ENCODE peak calls at places on chromosome 9, in four cellular contexts. D is cardiac muscle cell, Z is endothelial cell of umbilical vein, G is Calu3. M is an unnamed sample.

GRCh38 chr9:37952731-37953130 is 48.8 kb upstream of the SLC25A51 start:
- DNase-seq in Z (no peak), D (peak), G (no peak), M (no peak)

GRCh38 chr9:138053321-138053868 is 175.8 kb downstream of the CACNA1B start:
- DNase-seq in D (no peak), Z (no peak), G (no peak), M (no peak)

GRCh38 chr9:117444466-117444865 is 29.6 kb upstream of the ASTN2 start:
- DNase-seq in G (no peak), D (no peak), Z (no peak), M (no peak)

GRCh38 chr9:131094622-131095021 is 1.7 kb upstream of the AIF1L start:
- DNase-seq in Z (no peak), G (no peak), D (peak), M (no peak)

GRCh38 chr9:96522371-96522770 is 72.4 kb downstream of the HABP4 start:
- DNase-seq in D (no peak), G (no peak), Z (no peak), M (no peak)

GRCh38 chr9:20407013-20407412 is 215.3 kb downstream of the MLLT3 start:
- DNase-seq in G (no peak), D (no peak), Z (no peak), M (no peak)

GRCh38 chr9:137429974-137430722 is 7.0 kb downstream of the NOXA1 start:
- DNase-seq in D (no peak), G (no peak), Z (no peak), M (peak)

GRCh38 chr9:105637787-105638395 is 24.4 kb upstream of the TAL2 start:
- DNase-seq in D (peak), G (no peak), Z (no peak), M (no peak)

GRCh38 chr9:11269036-11269435 is 656.2 kb upstream of the PTPRD start:
- DNase-seq in D (no peak), Z (no peak), G (no peak), M (no peak)

GRCh38 chr9:127185931-127186781 is 63.7 kb upstream of the ANGPTL2 start:
- DNase-seq in G (no peak), D (peak), Z (peak), M (no peak)

GRCh38 chr9:133950206-133950915 is 41.8 kb downstream of the VAV2 start:
- DNase-seq in Z (no peak), D (peak), G (no peak), M (peak)

GRCh38 chr9:107976767-107977166 is 487.2 kb upstream of the KLF4 start:
- DNase-seq in D (peak), Z (no peak), G (no peak), M (no peak)

GRCh38 chr9:97468658-97469448 is 32.6 kb upstream of the TMOD1 start:
- DNase-seq in D (peak), G (peak), Z (peak), M (peak)

DNA sequence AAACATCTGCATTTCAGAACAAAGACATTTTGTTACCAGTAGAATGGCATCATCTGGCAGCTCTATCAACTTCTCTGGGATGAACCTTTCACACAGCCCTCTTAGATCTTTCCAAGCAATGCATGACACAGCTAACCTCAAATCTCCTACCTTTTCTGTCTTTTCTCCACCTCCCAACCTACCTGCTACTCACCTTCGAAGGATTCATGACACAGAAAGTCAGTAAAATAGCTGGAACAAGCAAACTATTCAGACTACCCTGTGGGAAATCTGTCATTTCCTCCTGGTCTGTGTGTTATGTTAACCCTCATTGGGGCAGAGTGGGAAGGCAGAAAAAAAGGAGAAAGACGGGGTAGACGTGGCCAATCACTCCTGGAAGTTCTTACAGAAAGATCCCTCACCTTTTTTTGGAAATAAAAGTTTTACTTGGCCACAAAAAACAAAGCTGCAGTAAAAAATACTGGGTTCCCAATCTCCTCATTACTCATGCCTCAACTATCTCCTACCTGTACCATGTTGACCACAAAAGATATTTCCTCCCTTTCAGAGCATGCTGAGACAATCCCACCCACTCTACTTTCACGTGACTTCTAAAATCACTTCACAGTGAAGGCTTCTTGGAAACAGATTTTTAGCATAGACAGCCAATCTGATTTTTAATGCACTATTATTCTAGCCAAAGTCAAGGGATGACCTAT is 362.1 kb upstream of the RFX3 start:
- DNase-seq in G (no peak), Z (no peak), D (no peak), M (no peak)
- TF ChIP-seq CTCF in G (no peak), Z (no peak), D (no peak), M (no peak)

GRCh38 chr9:77793909-77794308 is 145.8 kb upstream of the GNA14 start:
- DNase-seq in Z (peak), G (no peak), D (peak), M (no peak)
- TF ChIP-seq CTCF in Z (no peak), G (no peak), D (no peak), M (no peak)

GRCh38 chr9:136254381-136255165 is 9.0 kb upstream of the QSOX2 start:
- DNase-seq in G (no peak), D (peak), Z (no peak), M (no peak)

GRCh38 chr9:136252281-136252680 is 6.7 kb upstream of the QSOX2 start:
- DNase-seq in Z (no peak), G (no peak), D (no peak), M (no peak)

GRCh38 chr9:136251264-136252115 is 5.9 kb upstream of the QSOX2 start:
- DNase-seq in G (no peak), Z (no peak), D (no peak), M (no peak)

GRCh38 chr9:136253246-136254130 is 7.9 kb upstream of the QSOX2 start:
- DNase-seq in Z (no peak), G (no peak), D (no peak), M (no peak)

GRCh38 chr9:136252846-136253245 is 7.2 kb upstream of the QSOX2 start:
- DNase-seq in D (no peak), G (no peak), Z (no peak), M (no peak)
- TF ChIP-seq CTCF in D (no peak), G (no peak), Z (no peak), M (no peak)

GRCh38 chr9:311837-312236 is 97.2 kb downstream of the DOCK8 start:
- DNase-seq in D (no peak), Z (no peak), G (no peak), M (no peak)

GRCh38 chr9:312596-313320 is 98.1 kb downstream of the DOCK8 start:
- DNase-seq in Z (no peak), D (no peak), G (no peak), M (no peak)

GRCh38 chr9:318646-319045 is 104.0 kb downstream of the DOCK8 start:
- DNase-seq in G (no peak), Z (no peak), D (no peak), M (no peak)

GRCh38 chr9:316382-316965 is 101.8 kb downstream of the DOCK8 start:
- DNase-seq in Z (peak), D (peak), G (no peak), M (no peak)
- TF ChIP-seq CTCF in Z (no peak), D (no peak), G (no peak), M (no peak)

GRCh38 chr9:135582541-135582940 is 21.0 kb downstream of the PAEP start:
- DNase-seq in G (no peak), D (no peak), Z (no peak), M (no peak)
- TF ChIP-seq CTCF in G (no peak), D (no peak), Z (no peak), M (no peak)

GRCh38 chr9:23698161-23698560 is 127.9 kb downstream of the ELAVL2 start:
- DNase-seq in Z (no peak), D (no peak), G (no peak), M (no peak)

GRCh38 chr9:23695572-23695971 is 130.5 kb downstream of the ELAVL2 start:
- DNase-seq in D (no peak), G (no peak), Z (no peak), M (no peak)

GRCh38 chr9:23693374-23693773 is 132.7 kb downstream of the ELAVL2 start:
- DNase-seq in D (no peak), G (no peak), Z (no peak), M (no peak)
- TF ChIP-seq CTCF in D (no peak), G (no peak), Z (no peak), M (no peak)

DNA sequence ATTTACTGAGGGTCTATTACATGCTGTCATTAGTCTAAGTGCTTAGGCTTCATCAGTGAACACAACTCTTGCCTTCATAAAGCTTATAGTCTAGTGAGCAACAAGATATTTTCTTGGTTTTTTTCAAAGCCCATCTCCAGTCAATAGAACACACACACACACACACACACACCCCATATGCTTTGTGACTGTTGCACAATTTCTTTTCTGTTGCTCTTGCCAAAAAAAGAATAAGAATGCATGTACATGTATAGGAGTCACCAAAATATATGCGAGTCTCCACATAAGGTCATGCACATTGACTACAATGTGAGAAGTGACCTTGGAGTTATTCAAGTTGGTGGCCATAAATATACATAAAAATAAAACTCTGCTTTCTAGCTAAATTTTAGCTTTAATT is 351.5 kb upstream of the TLE4 start:
- DNase-seq in D (peak), Z (no peak), G (no peak), M (no peak)
- TF ChIP-seq CTCF in D (no peak), Z (no peak), G (no peak), M (no peak)

DNA sequence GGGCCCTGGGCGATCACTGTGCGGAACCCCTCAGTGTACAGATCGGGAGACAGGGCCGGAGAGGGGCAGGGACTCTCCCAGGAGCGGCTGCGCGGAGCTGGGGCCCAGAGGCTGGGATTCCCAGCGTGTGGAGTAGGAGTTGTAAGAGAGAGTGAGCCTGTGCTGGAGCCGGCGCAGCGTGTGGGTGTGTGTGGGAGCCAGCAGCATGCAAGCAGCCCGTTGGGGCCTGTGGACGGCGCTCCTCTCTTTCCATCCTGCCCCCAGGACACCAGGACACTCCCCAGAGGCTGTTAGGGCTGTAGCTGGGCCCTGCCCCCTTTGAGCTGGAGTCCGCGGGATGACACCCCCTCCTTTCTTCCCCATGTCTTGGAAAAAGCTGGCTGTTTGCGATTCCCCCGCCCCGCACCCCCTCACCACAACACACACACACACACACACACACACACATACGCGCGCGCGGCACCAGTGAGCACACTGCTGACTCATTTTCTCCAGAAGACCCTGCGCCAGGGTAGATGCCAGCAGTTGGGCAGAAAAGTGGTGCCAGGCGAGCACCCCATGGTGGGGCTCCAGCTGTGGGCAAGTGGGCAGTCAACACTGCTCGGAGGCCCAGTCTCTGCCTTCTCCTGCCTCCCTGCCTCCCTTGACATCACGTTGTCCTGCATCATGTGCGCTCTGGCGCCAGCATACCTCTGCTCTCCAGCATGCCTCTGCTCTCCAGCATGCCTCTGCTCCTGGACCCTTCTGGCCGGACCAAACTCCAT is 1.5 kb downstream of the COL27A1 start:
- DNase-seq in Z (peak), D (peak), G (no peak), M (peak)
- TF ChIP-seq CTCF in Z (no peak), D (peak), G (no peak), M (no peak)

GRCh38 chr9:91192785-91193657 is 168.7 kb downstream of the AUH start:
- DNase-seq in G (peak), D (peak), Z (peak), M (peak)

GRCh38 chr9:91195372-91196012 is 166.2 kb downstream of the AUH start:
- DNase-seq in D (no peak), Z (no peak), G (no peak), M (no peak)

GRCh38 chr9:91191443-91192378 is 170.0 kb downstream of the AUH start:
- DNase-seq in Z (no peak), G (no peak), D (no peak), M (no peak)

GRCh38 chr9:91192379-91192775 is 169.3 kb downstream of the AUH start:
- DNase-seq in Z (no peak), G (no peak), D (peak), M (no peak)

DNA sequence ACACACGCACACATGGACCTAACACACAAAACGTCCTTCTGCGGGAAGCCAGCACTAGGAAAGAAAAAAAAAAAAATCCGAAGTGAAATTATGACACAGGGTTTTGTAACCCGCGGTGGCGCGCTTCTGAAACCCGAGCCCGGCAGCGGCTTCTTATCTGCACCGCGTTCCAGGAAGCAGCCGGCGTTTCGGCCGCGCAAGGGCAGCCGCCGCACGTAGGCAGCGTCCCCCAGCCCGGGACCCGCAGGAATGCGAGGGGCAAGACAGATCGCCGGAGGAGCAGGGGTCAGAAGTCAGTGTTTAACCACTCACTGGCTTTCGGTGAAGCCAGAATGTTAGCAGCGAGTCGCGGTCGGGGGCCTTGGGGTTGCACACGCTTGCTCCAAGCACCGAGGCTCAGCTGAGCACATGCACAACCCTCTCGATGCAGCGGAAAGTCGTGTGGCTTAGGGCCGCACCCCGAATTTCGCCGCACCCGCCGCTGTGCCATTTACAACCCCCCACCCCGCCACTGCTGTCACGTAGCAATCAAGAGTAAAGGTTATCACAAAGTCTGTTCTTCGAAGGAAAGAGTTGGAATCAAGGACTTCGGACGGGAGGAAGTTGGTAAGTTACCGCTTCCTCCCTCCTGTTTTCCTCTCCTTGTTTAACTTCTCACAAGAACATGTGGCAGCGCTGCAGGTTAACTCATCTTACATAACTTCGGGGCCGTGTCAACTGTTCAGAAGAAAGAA is 167.9 kb downstream of the AUH start:
- DNase-seq in G (peak), Z (peak), D (peak), M (peak)
- TF ChIP-seq CTCF in G (no peak), Z (no peak), D (no peak), M (no peak)

DNA sequence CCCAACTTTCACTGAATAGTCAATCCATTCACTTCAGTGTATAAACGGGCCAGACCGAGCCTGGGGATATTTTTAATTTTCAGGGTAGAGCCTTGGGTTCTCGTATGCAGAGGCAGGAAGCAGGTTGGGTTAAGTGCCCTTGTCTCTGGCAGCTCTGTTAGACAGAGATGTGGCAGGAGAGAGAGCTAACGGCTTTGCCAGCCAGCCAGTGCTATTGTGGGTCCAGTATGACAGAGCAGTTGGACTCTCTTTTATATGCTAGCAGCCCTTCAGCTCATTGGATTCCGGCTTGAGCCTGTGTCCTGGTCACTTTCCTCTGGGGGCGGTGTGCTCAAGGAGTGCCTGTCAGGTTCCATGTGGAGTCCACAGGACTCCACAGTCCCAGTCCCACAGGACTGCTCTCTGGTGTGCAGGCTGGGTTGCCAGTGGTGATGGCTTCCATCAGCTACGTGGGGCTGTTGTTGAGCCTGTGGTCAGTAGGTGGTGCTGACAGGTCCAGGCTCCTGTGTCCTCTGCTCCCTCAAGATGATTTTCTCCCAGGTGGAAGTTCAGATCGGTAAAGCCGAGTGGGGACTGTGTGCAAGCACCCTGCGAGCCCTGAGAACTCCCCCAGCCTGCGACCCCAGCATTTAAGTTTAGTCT is 14.3 kb downstream of the CLTA start:
- DNase-seq in Z (peak), G (peak), D (peak), M (no peak)
- TF ChIP-seq CTCF in Z (no peak), G (no peak), D (peak), M (no peak)

M was measured in nephron progenitor cell.